ENCODE peak calls at places on chromosomes 2 and 18, in eight cellular contexts. J is GDM1; X is psoas muscle; F is stimulated activated CD8-positive, alpha-beta memory T cell treated with anti-CD3 and anti-CD28 coated beads, Interleukin-2, amount 100 ng/mL, for 1 hour; P is glomerular endothelial cell; Y is GM10248; D is NCI-H524 treated with DMSO at 0.1 percent for 48 hours; S is amniotic epithelial cell. U is an unnamed sample.

GRCh38 chr2:136126021-136126420 is 8.1 kb upstream of the CXCR4 start:
- DNase-seq in D (no peak), X (no peak), J (no peak), S (no peak), Y (no peak), P (no peak), F (no peak), U (no peak)

GRCh38 chr2:18824915-18825314 is 235.5 kb upstream of the NT5C1B start:
- DNase-seq in S (no peak), D (no peak), J (no peak), F (no peak), X (no peak), Y (no peak), P (no peak), U (no peak)

GRCh38 chr2:25276569-25277465 is 64.9 kb downstream of the DNMT3A start:
- DNase-seq in X (peak), P (no peak), Y (peak), J (no peak), S (peak), F (peak), D (no peak), U (peak)

GRCh38 chr2:241702405-241703127 is 727 bp downstream of the ING5 start:
- DNase-seq in P (no peak), S (peak), J (peak), Y (peak), F (peak), D (peak), X (peak), U (no peak)

GRCh38 chr2:197097578-197098366 is 171.3 kb upstream of the PGAP1 start:
- DNase-seq in P (no peak), S (peak), Y (no peak), J (no peak), F (no peak), D (no peak), X (peak), U (peak)

GRCh38 chr2:44821500-44821899 is 120.0 kb upstream of the SIX3 start:
- DNase-seq in Y (no peak), X (no peak), P (no peak), F (no peak), S (no peak), D (no peak), J (no peak), U (no peak)

GRCh38 chr2:234164499-234165409 is 114.3 kb downstream of the SPP2 start:
- DNase-seq in Y (no peak), D (no peak), S (no peak), X (no peak), P (no peak), F (peak), J (no peak), U (no peak)

GRCh38 chr2:148876190-148876588 is 1.2 kb downstream of the KIF5C start:
- DNase-seq in P (no peak), S (no peak), J (no peak), Y (peak), X (no peak), F (no peak), D (no peak), U (peak)

GRCh38 chr2:214481204-214481603 is 70.3 kb downstream of the VWC2L start:
- DNase-seq in X (no peak), F (no peak), Y (no peak), J (no peak), S (no peak), P (no peak), D (peak), U (peak)

GRCh38 chr18:76613721-76614120 is 118.7 kb upstream of the ZNF516 start:
- DNase-seq in F (no peak), D (no peak), X (no peak), Y (no peak), P (no peak), J (no peak), S (no peak), U (no peak)

GRCh38 chr18:629303-630150 is 27.9 kb upstream of the TYMS start:
- DNase-seq in Y (no peak), D (no peak), X (no peak), J (no peak), S (peak), F (no peak), P (no peak), U (no peak)

GRCh38 chr2:28377984-28378678 is 14.5 kb upstream of the FOSL2 start:
- DNase-seq in Y (no peak), P (no peak), D (no peak), S (no peak), X (peak), F (no peak), J (no peak), U (no peak)

GRCh38 chr2:192333642-192334041 is 138.9 kb upstream of the TMEFF2 start:
- DNase-seq in D (no peak), Y (no peak), P (no peak), X (no peak), S (no peak), F (no peak), J (no peak), U (no peak)

GRCh38 chr2:223576873-223577272 is 25.3 kb downstream of the SCG2 start:
- DNase-seq in P (no peak), Y (no peak), F (no peak), J (no peak), D (no peak), X (no peak), S (peak), U (no peak)

GRCh38 chr2:20443276-20443920 is 3.5 kb upstream of the RHOB start:
- DNase-seq in S (peak), J (no peak), Y (peak), D (peak), F (no peak), X (peak), P (no peak), U (no peak)

GRCh38 chr18:62189208-62189607 is 2.2 kb downstream of the RELCH start:
- DNase-seq in S (no peak), P (no peak), X (no peak), J (no peak), D (no peak), Y (no peak), F (no peak), U (no peak)